ENCODE peak calls at places on chromosome 14, in eight cellular contexts. P is neural progenitor cell, A is transverse colon, D is Karpas-422, K is thyroid gland, L is small intestine, Q is PC-3, X is psoas muscle. J is an unnamed sample.
A peak's percentile ranks its signal among the peaks of the same experiment; 100 is the strongest.

GRCh38 chr14:27845241-27845850 is 921.2 kb upstream of the FOXG1 start:
- DNase-seq in P (no peak), A (no peak), D (no peak), K (no peak), L (no peak), Q (no peak), X (peak; percentile 44), J (no peak)

GRCh38 chr14:36663404-36664321 is 2.0 kb downstream of the PAX9 start:
- DNase-seq in P (peak; percentile 72), A (no peak), D (no peak), K (peak; percentile 44), L (no peak), Q (peak; percentile 37), X (peak; percentile 68), J (peak; percentile 63)

GRCh38 chr14:37709419-37710195 is 114.2 kb downstream of the TTC6 start:
- DNase-seq in P (no peak), A (no peak), D (peak; percentile 66), K (no peak), L (peak; percentile 9), Q (peak; percentile 63), X (no peak), J (peak; percentile 63)

GRCh38 chr14:93520053-93520607 is 89.4 kb downstream of the UNC79 start:
- DNase-seq in P (no peak), A (no peak), D (no peak), K (no peak), L (no peak), Q (no peak), X (no peak), J (no peak)

GRCh38 chr14:51318777-51319176 is 78.7 kb downstream of the TMX1 start:
- DNase-seq in P (no peak), A (no peak), D (no peak), K (no peak), L (no peak), Q (no peak), X (no peak), J (no peak)

GRCh38 chr14:71532349-71532748 is 399.9 kb upstream of the RGS6 start:
- DNase-seq in P (peak; percentile 23), A (no peak), D (no peak), K (no peak), L (no peak), Q (no peak), X (no peak), J (peak; percentile 65)

GRCh38 chr14:69941768-69942742 is 62.8 kb downstream of the SMOC1 start:
- DNase-seq in P (no peak), A (no peak), D (no peak), K (no peak), L (peak; percentile 58), Q (no peak), X (no peak), J (no peak)

GRCh38 chr14:56125772-56126411 is 7.7 kb downstream of the PELI2 start:
- DNase-seq in P (no peak), A (no peak), D (no peak), K (peak; percentile 33), L (no peak), Q (no peak), X (no peak), J (no peak)

GRCh38 chr14:80930836-80931389 is 10.6 kb downstream of the CEP128 start:
- DNase-seq in P (no peak), A (peak; percentile 33), D (peak; percentile 78), K (no peak), L (peak; percentile 43), Q (peak; percentile 77), X (no peak), J (no peak)

GRCh38 chr14:22084393-22085281 is 411.0 kb upstream of the OR4E1 start:
- DNase-seq in P (peak; percentile 71), A (no peak), D (peak; percentile 90), K (no peak), L (peak; percentile 56), Q (peak; percentile 81), X (no peak), J (peak; percentile 79)

GRCh38 chr14:103629503-103630121 is 601 bp downstream of the KLC1 start:
- DNase-seq in P (peak; percentile 85), A (peak; percentile 58), D (peak; percentile 84), K (peak; percentile 53), L (peak; percentile 46), Q (peak; percentile 28), X (peak; percentile 80), J (peak; percentile 70)

GRCh38 chr14:61571931-61572330 is 123.4 kb upstream of the HIF1A start:
- DNase-seq in P (no peak), A (no peak), D (no peak), K (no peak), L (no peak), Q (no peak), X (no peak), J (no peak)

GRCh38 chr14:22814945-22815713 is at the start of gene SLC7A7:
- DNase-seq in P (no peak), A (peak; percentile 32), D (no peak), K (no peak), L (peak; percentile 96), Q (no peak), X (no peak), J (no peak)

GRCh38 chr14:51109651-51110050 is 14.7 kb upstream of the TRIM9 start:
- DNase-seq in P (no peak), A (no peak), D (no peak), K (no peak), L (no peak), Q (no peak), X (no peak), J (no peak)

GRCh38 chr14:51398898-51399297 is 158.9 kb downstream of the TMX1 start:
- DNase-seq in P (no peak), A (no peak), D (no peak), K (no peak), L (no peak), Q (peak; percentile 99), X (no peak), J (peak; percentile 61)

GRCh38 chr14:78202976-78203375 is 32.8 kb downstream of the NRXN3 start:
- DNase-seq in P (no peak), A (no peak), D (no peak), K (no peak), L (no peak), Q (peak; percentile 1), X (no peak), J (no peak)

GRCh38 chr14:44149597-44149996 is 357.5 kb downstream of the FSCB start:
- DNase-seq in P (peak; percentile 77), A (no peak), D (peak; percentile 93), K (no peak), L (peak; percentile 15), Q (peak; percentile 66), X (no peak), J (no peak)

GRCh38 chr14:69079188-69079742 is 73.7 kb downstream of the DCAF5 start:
- DNase-seq in P (no peak), A (no peak), D (no peak), K (no peak), L (no peak), Q (peak; percentile 95), X (no peak), J (peak; percentile 79)

GRCh38 chr14:99195602-99196309 is 76.2 kb downstream of the BCL11B start:
- DNase-seq in P (no peak), A (no peak), D (no peak), K (peak; percentile 91), L (peak; percentile 43), Q (no peak), X (no peak), J (peak; percentile 13)

GRCh38 chr14:99196310-99196650 is 75.7 kb downstream of the BCL11B start:
- DNase-seq in P (no peak), A (no peak), D (no peak), K (no peak), L (no peak), Q (no peak), X (no peak), J (no peak)

GRCh38 chr14:99192823-99193222 is 79.2 kb downstream of the BCL11B start:
- DNase-seq in P (no peak), A (no peak), D (no peak), K (no peak), L (no peak), Q (no peak), X (no peak), J (no peak)

GRCh38 chr14:99194736-99195135 is 77.3 kb downstream of the BCL11B start:
- DNase-seq in P (no peak), A (no peak), D (no peak), K (no peak), L (no peak), Q (no peak), X (no peak), J (no peak)

GRCh38 chr14:99194136-99194535 is 77.9 kb downstream of the BCL11B start:
- DNase-seq in P (no peak), A (no peak), D (no peak), K (no peak), L (no peak), Q (no peak), X (no peak), J (no peak)
- H3K4me1 ChIP-seq in P (peaks cover 24% of the 10 kb centered on the region), A (no peaks in the 10 kb centered on the region), D (no peaks in the 10 kb centered on the region), K (peaks cover 23% of the 10 kb centered on the region), L (peaks cover 6% of the 10 kb centered on the region), Q (no peaks in the 10 kb centered on the region), X (peaks cover 4% of the 10 kb centered on the region), J (peaks cover 11% of the 10 kb centered on the region)

GRCh38 chr14:64654931-64655330 is 49.3 kb upstream of the PLEKHG3 start:
- DNase-seq in P (no peak), A (no peak), D (no peak), K (no peak), L (no peak), Q (no peak), X (no peak), J (no peak)
- H3K4me1 ChIP-seq in P (no peaks in the 10 kb centered on the region), A (no peaks in the 10 kb centered on the region), D (no peaks in the 10 kb centered on the region), K (no peaks in the 10 kb centered on the region), L (no peaks in the 10 kb centered on the region), Q (peaks cover 17% of the 10 kb centered on the region), X (no peaks in the 10 kb centered on the region), J (peaks cover 30% of the 10 kb centered on the region)

DNA sequence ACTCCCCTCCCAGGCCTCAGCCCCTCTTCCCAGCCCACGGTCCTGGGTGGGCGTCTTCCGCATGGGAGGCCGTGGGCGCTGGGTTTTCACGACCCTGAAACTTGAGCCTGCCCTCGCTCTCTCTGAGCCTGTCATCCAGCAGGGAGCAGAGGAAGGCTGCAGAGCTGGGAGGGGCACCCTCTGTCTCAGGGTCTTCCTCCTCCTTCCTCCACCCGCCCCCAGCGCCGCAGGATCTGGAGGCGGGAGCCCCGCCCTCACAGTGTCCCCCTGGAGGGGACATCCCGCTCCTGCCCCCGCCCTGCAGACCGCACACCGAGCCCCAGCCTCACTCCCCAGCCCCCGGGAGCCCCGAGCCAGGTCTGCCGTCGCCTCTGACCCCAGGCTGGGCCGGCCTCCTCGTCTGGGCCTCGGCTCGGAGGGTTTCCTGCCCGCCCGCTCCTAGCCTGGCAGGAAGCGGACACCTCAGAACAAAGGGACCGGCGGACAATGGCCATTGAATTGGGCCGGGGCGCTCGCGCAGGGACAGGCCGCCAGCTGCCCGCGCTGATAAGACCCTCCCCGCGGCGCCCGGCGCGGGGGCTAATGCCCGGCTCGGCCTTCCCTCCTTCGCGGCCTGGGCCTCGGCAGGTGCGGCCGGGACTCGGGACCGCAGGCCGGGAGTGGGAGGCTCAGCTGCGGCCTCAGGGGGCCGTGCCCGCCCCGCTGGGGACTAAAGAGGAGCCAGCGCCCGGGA is 15.3 kb upstream of the NUDT14 start:
- DNase-seq in P (peak; percentile 96), A (no peak), D (no peak), K (no peak), L (no peak), Q (no peak), X (no peak), J (no peak)
- H3K4me1 ChIP-seq in P (peaks cover 23% of the 10 kb centered on the region), A (peaks cover 9% of the 10 kb centered on the region), D (peaks cover under 1% of the 10 kb centered on the region), K (peaks cover 9% of the 10 kb centered on the region), L (peaks cover 2% of the 10 kb centered on the region), Q (peaks cover 4% of the 10 kb centered on the region), X (peaks cover 11% of the 10 kb centered on the region), J (peaks cover 3% of the 10 kb centered on the region)

DNA sequence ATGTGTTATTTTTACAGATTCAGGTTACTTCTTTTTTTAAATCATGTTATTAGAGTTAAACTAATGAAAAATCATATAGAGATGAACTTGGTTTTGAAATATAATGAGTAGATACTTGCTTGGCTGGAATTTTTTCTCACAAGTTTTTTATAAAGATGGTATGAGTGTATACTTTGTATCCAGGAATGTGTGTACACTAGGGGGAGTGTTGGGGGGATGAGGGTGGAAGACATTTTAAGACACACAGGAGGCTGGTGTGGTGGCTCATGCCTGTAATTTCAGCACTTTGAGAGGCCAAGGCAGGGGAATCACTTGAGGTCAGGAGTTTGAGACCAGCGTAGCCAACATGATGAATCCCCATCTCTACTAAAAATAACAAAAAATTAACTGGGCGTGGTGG is 23.2 kb downstream of the PPM1A start:
- DNase-seq in P (no peak), A (no peak), D (no peak), K (no peak), L (no peak), Q (peak; percentile 30), X (no peak), J (no peak)
- H3K4me1 ChIP-seq in P (no peaks in the 10 kb centered on the region), A (peaks cover 16% of the 10 kb centered on the region), D (peaks cover 75% of the 10 kb centered on the region), K (peaks cover 19% of the 10 kb centered on the region), L (peaks cover 11% of the 10 kb centered on the region), Q (peaks cover 8% of the 10 kb centered on the region), X (peaks cover 73% of the 10 kb centered on the region), J (peaks cover 21% of the 10 kb centered on the region)

J was measured in adipocyte.